ENCODE peak calls at places on chromosome 22, in ten cellular contexts. G is Caco-2; B is stomach; N is progenitor cell of endocrine pancreas; J is Calu3; O is GM10248; L is HFFc6; E is RWPE2; D is cardiac fibroblast; A is CD4-positive, alpha-beta T cell. U is an unnamed sample.

GRCh38 chr22:47090591-47091240 is 328.3 kb downstream of the TBC1D22A start:
- DNase-seq in O (no peak), G (no peak), E (no peak), D (peak; percentile 64), J (no peak), B (no peak), L (peak; percentile 58), A (peak; percentile 6), N (no peak), U (no peak)

GRCh38 chr22:26259510-26259909 is 90.2 kb downstream of the SEZ6L start:
- DNase-seq in A (no peak), B (no peak), E (no peak), N (peak; percentile 55), J (peak; percentile 23), L (no peak), O (no peak), G (peak; percentile 67), D (peak; percentile 5), U (no peak)

GRCh38 chr22:46696614-46697013 is 41.4 kb downstream of the CERK start:
- DNase-seq in L (no peak), O (no peak), G (no peak), E (no peak), B (no peak), N (no peak), J (no peak), D (no peak), A (no peak), U (no peak)

GRCh38 chr22:32164084-32164894 is 5.2 kb upstream of the C22orf42 start:
- DNase-seq in G (no peak), J (no peak), A (no peak), E (no peak), N (no peak), B (no peak), O (no peak), D (no peak), L (no peak), U (no peak)

GRCh38 chr22:20127318-20127868 is 4.2 kb upstream of the ZDHHC8 start:
- DNase-seq in J (no peak), L (no peak), N (no peak), B (no peak), D (no peak), G (no peak), O (no peak), E (no peak), A (no peak), U (no peak)

GRCh38 chr22:32331236-32331917 is 26.3 kb upstream of the RFPL3 start:
- DNase-seq in O (no peak), N (no peak), D (no peak), E (no peak), L (no peak), B (peak; percentile 11), A (no peak), G (no peak), J (no peak), U (no peak)

GRCh38 chr22:28019360-28019759 is 100.3 kb upstream of the PITPNB start:
- DNase-seq in E (peak; percentile 28), L (peak; percentile 25), B (peak; percentile 20), O (no peak), J (no peak), D (no peak), G (no peak), A (no peak), N (no peak), U (peak; percentile 48)

GRCh38 chr22:20813056-20813455 is 39.1 kb downstream of the SERPIND1 start:
- DNase-seq in D (peak; percentile 11), O (no peak), G (no peak), A (no peak), E (no peak), N (no peak), B (no peak), J (no peak), L (no peak), U (no peak)

GRCh38 chr22:45997077-45997774 is 20.3 kb upstream of the WNT7B start:
- DNase-seq in O (no peak), E (peak; percentile 88), N (no peak), G (no peak), L (peak; percentile 95), J (peak; percentile 29), A (no peak), B (peak; percentile 63), D (peak; percentile 99), U (peak; percentile 37)

GRCh38 chr22:34841321-34841901 is 224.5 kb upstream of the ISX start:
- DNase-seq in L (no peak), O (no peak), B (no peak), G (peak; percentile 1), D (no peak), E (no peak), A (no peak), N (no peak), J (no peak), U (no peak)

GRCh38 chr22:44710474-44711235 is 8.7 kb downstream of the PRR5 start:
- DNase-seq in A (no peak), D (no peak), O (peak; percentile 65), J (no peak), L (no peak), N (no peak), B (peak; percentile 45), G (no peak), E (peak; percentile 63), U (no peak)

GRCh38 chr22:39519681-39520053 is 695 bp upstream of the ATF4 start:
- DNase-seq in D (peak; percentile 68), G (no peak), A (no peak), O (peak; percentile 50), B (peak; percentile 62), E (no peak), L (no peak), N (no peak), J (peak; percentile 66), U (no peak)

GRCh38 chr22:49099089-49099488 is 728.6 kb downstream of the BRD1 start:
- DNase-seq in L (no peak), D (no peak), A (no peak), J (no peak), N (no peak), B (no peak), E (no peak), G (no peak), O (no peak), U (no peak)

GRCh38 chr22:25697978-25698377 is 44.0 kb upstream of the MYO18B start:
- DNase-seq in L (no peak), J (no peak), G (no peak), E (no peak), N (no peak), B (no peak), A (no peak), D (no peak), O (no peak), U (no peak)

GRCh38 chr22:46848227-46848626 is 85.8 kb downstream of the TBC1D22A start:
- DNase-seq in B (no peak), L (peak; percentile 33), J (no peak), A (no peak), O (no peak), G (no peak), D (no peak), E (no peak), N (no peak), U (no peak)

GRCh38 chr22:24516301-24516737 is 21.2 kb downstream of the UPB1 start:
- DNase-seq in A (no peak), E (no peak), B (no peak), G (no peak), O (peak; percentile 52), N (no peak), L (peak; percentile 87), D (peak; percentile 91), J (no peak), U (peak; percentile 67)

GRCh38 chr22:36322602-36322915 is 65.2 kb downstream of the MYH9 start:
- DNase-seq in B (no peak), J (no peak), N (no peak), D (no peak), G (no peak), O (no peak), A (no peak), L (no peak), E (no peak), U (no peak)
- TF ChIP-seq CTCF in B (no peak), J (no peak), N (no peak), D (no peak), G (no peak), O (no peak), A (no peak), L (no peak), E (no peak), U (no peak)

GRCh38 chr22:17271711-17272451 is 52.6 kb upstream of the ADA2 start:
- DNase-seq in L (no peak), N (no peak), E (peak; percentile 3), G (no peak), J (no peak), A (no peak), O (no peak), D (no peak), B (no peak), U (no peak)
- TF ChIP-seq CTCF in L (no peak), N (peak; percentile 32), E (no peak), G (no peak), J (no peak), A (no peak), O (no peak), D (no peak), B (no peak), U (no peak)

DNA sequence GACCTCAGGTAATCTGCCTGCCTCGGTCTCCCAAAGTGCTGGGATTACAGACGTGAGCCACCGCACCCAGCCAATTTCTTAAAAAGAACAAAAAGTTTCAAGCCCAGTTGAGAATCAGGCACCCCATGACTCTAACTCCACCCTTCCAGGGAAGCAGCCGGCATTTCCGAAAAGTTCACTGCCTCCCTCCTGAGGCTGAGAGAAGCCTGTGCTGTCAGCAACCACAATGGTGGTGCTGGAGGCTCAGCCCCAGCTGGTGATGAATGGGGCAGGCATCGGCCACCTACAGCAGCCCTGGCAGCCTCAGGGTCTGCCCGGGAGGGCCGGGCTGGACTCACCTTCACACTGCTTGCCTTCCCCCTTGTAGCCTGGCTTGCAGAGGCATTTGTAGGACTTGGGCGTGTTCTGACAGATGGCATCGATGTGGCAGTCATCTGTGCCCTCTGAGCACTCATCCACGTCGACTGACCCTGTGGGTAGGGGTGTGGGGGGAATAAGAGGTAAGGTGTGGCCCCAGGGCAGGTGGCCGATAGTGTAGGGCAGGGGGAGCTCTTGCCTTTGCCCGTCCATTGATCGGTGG is 4.3 kb downstream of the SCUBE1 start:
- DNase-seq in L (no peak), B (no peak), A (no peak), O (no peak), E (no peak), G (no peak), N (no peak), J (no peak), D (no peak), U (no peak)
- TF ChIP-seq CTCF in L (no peak), B (no peak), A (no peak), O (no peak), E (no peak), G (no peak), N (no peak), J (no peak), D (no peak), U (no peak)

DNA sequence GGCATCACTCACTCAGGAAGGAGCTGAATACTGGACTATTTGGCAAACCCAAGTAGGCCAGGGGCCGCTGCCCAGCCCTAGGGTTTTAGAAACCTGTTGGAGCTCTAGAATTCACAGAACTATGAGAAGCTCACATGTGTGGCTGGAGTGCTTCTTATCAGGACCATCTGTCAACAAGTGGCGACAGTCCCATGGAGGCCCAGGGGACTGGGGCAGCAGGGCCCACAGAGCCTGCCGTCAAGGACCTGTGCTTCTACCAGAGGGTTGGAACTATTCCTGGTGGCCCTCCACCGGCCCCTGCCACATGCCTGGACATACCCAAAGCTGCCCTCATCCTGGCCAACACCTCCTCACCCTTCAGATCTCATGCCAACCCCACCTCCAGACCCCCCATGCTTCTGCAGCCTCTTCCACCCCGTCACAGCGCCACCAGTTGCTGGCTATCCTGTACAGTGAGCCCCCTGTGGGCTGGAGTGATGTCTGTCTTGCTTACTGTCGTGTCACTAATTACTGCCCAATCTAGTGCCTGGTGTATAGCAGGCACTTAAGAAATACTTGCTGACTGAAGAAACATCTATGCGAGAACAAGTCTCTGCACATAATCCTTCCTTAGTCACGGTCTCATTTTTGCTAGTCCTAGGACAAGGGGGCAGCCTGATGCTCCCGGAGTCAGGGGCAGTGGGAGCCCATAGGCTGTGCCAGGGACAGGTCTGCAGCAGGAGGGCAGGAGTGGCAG is 27.2 kb upstream of the RASL10A start:
- DNase-seq in D (no peak), E (no peak), N (no peak), G (no peak), A (no peak), O (no peak), J (no peak), L (no peak), B (peak; percentile 58), U (no peak)
- TF ChIP-seq CTCF in D (no peak), E (no peak), N (no peak), G (no peak), A (no peak), O (no peak), J (no peak), L (peak; percentile 49), B (no peak), U (no peak)

U was measured in epithelial cell of proximal tubule.